ENCODE peak calls at places on chromosomes 13 and 19, in four cellular contexts. One of them, this sample, is unnamed.

GRCh38 chr19:40348961-40349507 is 539 bp downstream of the PLD3 start:
- DNase-seq in IMR-90: peak
- DNase-seq in HepG2: peak
- DNase-seq in GM12878: no peak
- DNase-seq in this sample: peak

GRCh38 chr13:111531505-111531904 is 211.1 kb downstream of the TEX29 start:
- DNase-seq in HepG2: no peak
- DNase-seq in GM12878: no peak
- DNase-seq in IMR-90: peak
- DNase-seq in this sample: peak

GRCh38 chr13:110683203-110683883 is 22.6 kb downstream of the CARS2 start:
- DNase-seq in GM12878: no peak
- DNase-seq in IMR-90: peak
- DNase-seq in HepG2: peak
- DNase-seq in this sample: no peak

GRCh38 chr13:46126552-46127171 is 21.8 kb upstream of the CPB2 start:
- DNase-seq in GM12878: no peak
- DNase-seq in HepG2: peak
- DNase-seq in IMR-90: peak
- DNase-seq in this sample: peak

GRCh38 chr19:9342610-9343304 is 18.8 kb downstream of the ZNF559 start:
- DNase-seq in IMR-90: no peak
- DNase-seq in GM12878: no peak
- DNase-seq in HepG2: no peak
- DNase-seq in this sample: peak

GRCh38 chr19:48634036-48634342 is 3.2 kb downstream of the DBP start:
- DNase-seq in HepG2: no peak
- DNase-seq in GM12878: no peak
- DNase-seq in IMR-90: no peak
- DNase-seq in this sample: no peak

GRCh38 chr13:22422023-22422422 is 751.1 kb downstream of the FGF9 start:
- DNase-seq in HepG2: no peak
- DNase-seq in IMR-90: no peak
- DNase-seq in GM12878: no peak
- DNase-seq in this sample: no peak

GRCh38 chr19:14544977-14545715 is 15.8 kb downstream of the TECR start:
- DNase-seq in IMR-90: no peak
- DNase-seq in HepG2: no peak
- DNase-seq in GM12878: no peak
- DNase-seq in this sample: no peak

GRCh38 chr13:63161219-63161618 is 1745.6 kb upstream of the PCDH20 start:
- DNase-seq in GM12878: no peak
- DNase-seq in IMR-90: peak
- DNase-seq in HepG2: no peak
- DNase-seq in this sample: no peak

GRCh38 chr13:33448889-33449288 is 163.3 kb upstream of the STARD13 start:
- DNase-seq in IMR-90: no peak
- DNase-seq in HepG2: no peak
- DNase-seq in GM12878: no peak
- DNase-seq in this sample: no peak

GRCh38 chr19:55301459-55302331 is 17.9 kb downstream of the BRSK1 start:
- DNase-seq in GM12878: peak
- DNase-seq in IMR-90: peak
- DNase-seq in HepG2: peak
- DNase-seq in this sample: peak
- TF ChIP-seq POLR2A in GM12878: peak
- TF ChIP-seq POLR2A in IMR-90: no peak
- TF ChIP-seq POLR2A in HepG2: no peak
- TF ChIP-seq POLR2A in this sample: no peak

GRCh38 chr19:50203281-50204080 is at the start of gene MYH14:
- DNase-seq in GM12878: no peak
- DNase-seq in IMR-90: no peak
- DNase-seq in HepG2: peak
- DNase-seq in this sample: no peak
- H3K4me3 ChIP-seq in GM12878: no peak
- H3K4me3 ChIP-seq in IMR-90: no peak
- H3K4me3 ChIP-seq in HepG2: peak
- H3K4me3 ChIP-seq in this sample: no peak

GRCh38 chr19:35940078-35940775 is 4.1 kb downstream of the LRFN3 start:
- DNase-seq in IMR-90: no peak
- DNase-seq in HepG2: no peak
- DNase-seq in GM12878: no peak
- DNase-seq in this sample: no peak

GRCh38 chr19:35936738-35937268 is 629 bp downstream of the LRFN3 start:
- DNase-seq in HepG2: no peak
- DNase-seq in GM12878: no peak
- DNase-seq in IMR-90: no peak
- DNase-seq in this sample: no peak

GRCh38 chr19:35939307-35940077 is 3.3 kb downstream of the LRFN3 start:
- DNase-seq in IMR-90: no peak
- DNase-seq in GM12878: no peak
- DNase-seq in HepG2: no peak
- DNase-seq in this sample: no peak

GRCh38 chr19:35937345-35938281 is 1.4 kb downstream of the LRFN3 start:
- DNase-seq in GM12878: no peak
- DNase-seq in HepG2: no peak
- DNase-seq in IMR-90: no peak
- DNase-seq in this sample: no peak

GRCh38 chr19:35938282-35939224 is 2.4 kb downstream of the LRFN3 start:
- DNase-seq in HepG2: no peak
- DNase-seq in IMR-90: no peak
- DNase-seq in GM12878: no peak
- DNase-seq in this sample: no peak
- TF ChIP-seq CTCF in HepG2: no peak
- TF ChIP-seq CTCF in IMR-90: no peak
- TF ChIP-seq CTCF in GM12878: no peak
- TF ChIP-seq CTCF in this sample: no peak

DNA sequence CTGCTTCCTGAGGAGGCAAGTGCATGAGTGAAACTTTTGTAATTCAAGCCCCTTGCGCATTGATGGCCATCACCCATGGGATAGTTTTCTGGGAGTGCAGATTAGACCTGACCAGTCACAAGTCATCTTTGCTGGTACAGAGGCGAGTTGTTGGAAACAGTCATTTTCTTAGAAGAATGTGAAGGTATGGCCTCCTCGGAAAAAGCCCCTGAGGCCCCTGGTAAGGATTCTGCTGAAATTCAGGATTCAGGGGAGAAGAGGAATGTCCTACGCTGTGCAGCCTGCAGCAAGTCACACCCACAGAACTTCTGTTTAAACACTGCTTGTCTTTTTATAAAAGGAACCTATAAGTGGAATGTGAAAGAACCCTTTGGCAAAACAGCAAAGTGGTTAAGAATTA is 11.0 kb upstream of the SPART start:
- DNase-seq in HepG2: no peak
- DNase-seq in GM12878: no peak
- DNase-seq in IMR-90: no peak
- DNase-seq in this sample: no peak
- TF ChIP-seq POLR2A in HepG2: no peak
- TF ChIP-seq POLR2A in GM12878: no peak
- TF ChIP-seq POLR2A in IMR-90: no peak
- TF ChIP-seq POLR2A in this sample: no peak

DNA sequence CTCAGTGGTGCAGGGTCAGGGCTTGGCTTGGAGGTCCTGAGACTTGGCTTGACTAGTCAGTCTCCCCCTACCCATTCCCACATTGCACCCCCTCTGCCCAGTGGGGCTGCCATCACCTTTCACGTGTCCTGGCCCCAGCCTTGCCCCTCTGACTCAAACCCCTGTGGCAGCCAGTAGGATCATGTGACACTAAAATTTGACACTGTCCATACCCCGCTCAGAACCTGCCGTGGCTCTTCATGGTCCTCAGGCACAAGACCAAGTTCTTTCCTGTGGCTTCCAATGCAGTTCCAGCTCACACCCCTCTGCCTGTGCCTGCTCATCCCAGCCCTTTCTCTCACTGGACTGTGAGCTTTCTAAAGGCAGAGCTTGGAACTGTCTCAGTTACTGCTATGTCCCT is 2.2 kb downstream of the PSMD8 start:
- DNase-seq in HepG2: no peak
- DNase-seq in GM12878: no peak
- DNase-seq in IMR-90: no peak
- DNase-seq in this sample: no peak
- H3K4me3 ChIP-seq in HepG2: peak
- H3K4me3 ChIP-seq in GM12878: peak
- H3K4me3 ChIP-seq in IMR-90: no peak
- H3K4me3 ChIP-seq in this sample: no peak

GRCh38 chr13:75021151-75021550 is 460.8 kb downstream of the TBC1D4 start:
- DNase-seq in GM12878: no peak
- DNase-seq in HepG2: no peak
- DNase-seq in IMR-90: no peak
- DNase-seq in this sample: no peak
- TF ChIP-seq CTCF in GM12878: no peak
- TF ChIP-seq CTCF in HepG2: no peak
- TF ChIP-seq CTCF in IMR-90: no peak
- TF ChIP-seq CTCF in this sample: no peak

GRCh38 chr19:58356971-58357797 is 3.9 kb upstream of the A1BG start:
- DNase-seq in GM12878: no peak
- DNase-seq in IMR-90: no peak
- DNase-seq in HepG2: no peak
- DNase-seq in this sample: no peak

GRCh38 chr19:58357798-58358145 is 4.5 kb upstream of the A1BG start:
- DNase-seq in HepG2: no peak
- DNase-seq in IMR-90: no peak
- DNase-seq in GM12878: no peak
- DNase-seq in this sample: no peak

GRCh38 chr19:58364127-58364526 is 1.6 kb upstream of the ZNF497 start:
- DNase-seq in GM12878: no peak
- DNase-seq in HepG2: no peak
- DNase-seq in IMR-90: no peak
- DNase-seq in this sample: peak

GRCh38 chr19:58362272-58362994 is at the start of gene ZNF497:
- DNase-seq in HepG2: peak
- DNase-seq in GM12878: peak
- DNase-seq in IMR-90: peak
- DNase-seq in this sample: peak

GRCh38 chr19:58361900-58362271 is 665 bp downstream of the ZNF497 start:
- DNase-seq in GM12878: no peak
- DNase-seq in HepG2: peak
- DNase-seq in IMR-90: peak
- DNase-seq in this sample: peak
- TF ChIP-seq POLR2A in GM12878: no peak
- TF ChIP-seq POLR2A in HepG2: no peak
- TF ChIP-seq POLR2A in IMR-90: no peak
- TF ChIP-seq POLR2A in this sample: no peak

DNA sequence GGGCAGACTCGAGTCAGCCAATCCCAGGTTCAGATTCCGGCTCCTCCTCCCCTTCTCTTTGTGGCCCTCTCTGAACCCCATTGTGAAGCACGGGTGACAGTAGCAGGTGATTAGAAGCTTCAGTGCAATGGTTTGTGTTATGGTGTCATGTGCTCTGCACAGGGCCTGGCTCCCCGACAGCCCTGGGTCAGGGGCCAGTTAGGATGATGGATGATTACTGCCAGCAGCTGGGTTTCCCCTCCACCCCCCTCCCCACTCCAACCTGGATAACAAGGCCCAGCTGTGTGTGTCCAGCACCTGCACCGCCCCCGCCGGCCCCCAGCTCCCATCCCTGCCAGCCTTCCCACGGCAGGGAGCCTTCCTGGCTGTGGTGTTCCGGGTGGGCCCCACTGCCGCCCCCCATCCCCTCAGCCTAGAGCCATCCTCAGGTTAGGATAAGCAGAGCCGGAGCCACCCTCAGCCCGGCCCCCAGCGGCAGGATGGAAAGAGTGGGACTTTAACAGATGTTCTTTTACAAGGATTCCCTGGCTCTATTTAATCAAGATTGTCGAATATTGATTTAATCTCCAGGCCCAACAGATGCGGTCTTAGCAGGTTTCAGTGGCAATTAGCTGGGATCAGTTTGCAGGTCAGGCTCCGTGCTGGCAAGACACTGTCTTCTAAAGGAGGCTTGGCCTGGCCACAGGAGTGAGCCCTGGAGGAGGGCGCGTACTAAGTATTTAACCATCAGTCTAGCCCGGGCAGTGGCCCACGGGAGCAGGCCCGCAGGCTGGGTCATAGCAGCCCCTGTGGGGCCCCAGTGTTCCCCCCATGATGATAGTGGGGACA is 156.2 kb downstream of the SIPA1L3 start:
- DNase-seq in GM12878: no peak
- DNase-seq in IMR-90: peak
- DNase-seq in HepG2: no peak
- DNase-seq in this sample: no peak
- H3K4me3 ChIP-seq in GM12878: no peak
- H3K4me3 ChIP-seq in IMR-90: no peak
- H3K4me3 ChIP-seq in HepG2: no peak
- H3K4me3 ChIP-seq in this sample: no peak

GRCh38 chr19:16529466-16530144 is 12.6 kb downstream of the CHERP start:
- DNase-seq in GM12878: no peak
- DNase-seq in HepG2: no peak
- DNase-seq in IMR-90: no peak
- DNase-seq in this sample: no peak

GRCh38 chr19:16527334-16527935 is 14.8 kb downstream of the CHERP start:
- DNase-seq in IMR-90: no peak
- DNase-seq in GM12878: no peak
- DNase-seq in HepG2: no peak
- DNase-seq in this sample: no peak

GRCh38 chr19:16530540-16531379 is 11.5 kb downstream of the CHERP start:
- DNase-seq in GM12878: no peak
- DNase-seq in HepG2: no peak
- DNase-seq in IMR-90: no peak
- DNase-seq in this sample: no peak

GRCh38 chr19:16525751-16526481 is 16.3 kb downstream of the CHERP start:
- DNase-seq in HepG2: no peak
- DNase-seq in GM12878: no peak
- DNase-seq in IMR-90: no peak
- DNase-seq in this sample: no peak

DNA sequence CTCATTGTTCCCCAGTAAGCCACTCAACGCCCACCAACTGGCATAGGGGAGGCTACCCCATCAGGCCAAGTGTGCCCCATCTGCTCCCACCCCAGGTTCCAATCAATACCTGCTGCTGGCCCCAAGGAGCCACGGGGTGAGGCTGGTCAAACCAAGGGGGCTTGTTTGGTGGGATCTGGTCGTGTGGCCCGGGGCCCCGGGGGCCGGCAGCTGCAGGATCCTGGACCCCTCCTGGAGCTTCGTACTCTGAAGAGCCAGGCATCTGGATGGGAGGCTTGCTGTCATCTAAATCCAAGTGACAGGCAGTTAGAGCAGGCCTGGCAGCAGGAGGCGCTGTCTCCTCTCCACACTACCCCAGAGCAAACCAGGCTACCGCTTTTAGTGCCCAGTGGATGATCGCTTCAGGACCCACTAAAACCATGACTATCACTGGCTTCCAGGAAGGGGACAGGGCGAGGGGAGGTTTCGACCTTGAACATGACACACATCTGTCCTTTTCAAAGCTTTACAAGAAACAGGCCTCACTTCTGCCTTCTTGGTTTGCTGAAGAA is 14.2 kb downstream of the CHERP start:
- DNase-seq in GM12878: no peak
- DNase-seq in IMR-90: no peak
- DNase-seq in HepG2: no peak
- DNase-seq in this sample: peak
- TF ChIP-seq CTCF in GM12878: peak
- TF ChIP-seq CTCF in IMR-90: peak
- TF ChIP-seq CTCF in HepG2: peak
- TF ChIP-seq CTCF in this sample: peak

GRCh38 chr13:30617315-30618185 is at the start of gene USPL1:
- DNase-seq in GM12878: peak
- DNase-seq in HepG2: peak
- DNase-seq in IMR-90: peak
- DNase-seq in this sample: peak
- TF ChIP-seq POLR2A in GM12878: peak
- TF ChIP-seq POLR2A in HepG2: peak
- TF ChIP-seq POLR2A in IMR-90: peak
- TF ChIP-seq POLR2A in this sample: peak

This sample was measured in NB4.